ENCODE peak calls at places on chromosomes 2 and 18, in nine cellular contexts. L, V, Z, J, K, T, I, C and R are unnamed samples.

GRCh38 chr2:100625731-100626130 is 62.9 kb downstream of the PDCL3 start:
- DNase-seq in L (no peak), V (no peak), Z (no peak), J (no peak), K (no peak), T (no peak), I (no peak), C (no peak), R (no peak)

GRCh38 chr2:128438586-128438985 is 119.9 kb upstream of the HS6ST1 start:
- DNase-seq in L (peak), V (no peak), Z (no peak), J (no peak), K (no peak), T (no peak), I (no peak), C (peak), R (peak)

GRCh38 chr2:238513346-238513745 is 86.6 kb downstream of the ASB1 start:
- DNase-seq in L (peak), V (peak), Z (peak), J (no peak), K (peak), T (no peak), I (peak), C (no peak), R (no peak)

GRCh38 chr2:241154915-241155314 is 4.6 kb downstream of the PPP1R7 start:
- DNase-seq in L (no peak), V (no peak), Z (no peak), J (no peak), K (peak), T (no peak), I (no peak), C (no peak), R (no peak)

GRCh38 chr2:237687666-237688065 is 60.3 kb downstream of the LRRFIP1 start:
- DNase-seq in L (peak), V (peak), Z (no peak), J (no peak), K (peak), T (peak), I (peak), C (peak), R (peak)

GRCh38 chr2:224802407-224802806 is 86.2 kb upstream of the CCDC195 start:
- DNase-seq in L (no peak), V (peak), Z (no peak), J (no peak), K (peak), T (no peak), I (no peak), C (no peak), R (no peak)

GRCh38 chr2:183807870-183808269 is 683.6 kb downstream of the NUP35 start:
- DNase-seq in L (no peak), V (peak), Z (no peak), J (no peak), K (no peak), T (peak), I (no peak), C (no peak), R (no peak)

GRCh38 chr2:183868153-183868552 is 730.2 kb upstream of the ZNF804A start:
- DNase-seq in L (no peak), V (peak), Z (no peak), J (no peak), K (no peak), T (no peak), I (no peak), C (no peak), R (no peak)

GRCh38 chr2:233449071-233449901 is 95.0 kb downstream of the DGKD start:
- DNase-seq in L (no peak), V (peak), Z (peak), J (no peak), K (peak), T (no peak), I (no peak), C (no peak), R (no peak)

GRCh38 chr2:24972315-24972958 is 682 bp upstream of the DNAJC27 start:
- DNase-seq in L (peak), V (peak), Z (peak), J (peak), K (peak), T (no peak), I (peak), C (peak), R (peak)

GRCh38 chr2:39099820-39100728 is 20.8 kb downstream of the SOS1 start:
- DNase-seq in L (no peak), V (peak), Z (no peak), J (no peak), K (peak), T (peak), I (no peak), C (no peak), R (no peak)

GRCh38 chr18:6543330-6543908 is 128.7 kb upstream of the L3MBTL4 start:
- DNase-seq in L (no peak), V (peak), Z (no peak), J (no peak), K (peak), T (no peak), I (peak), C (no peak), R (no peak)

GRCh38 chr2:176138526-176139169 is 9.1 kb downstream of the HOXD8 start:
- DNase-seq in L (no peak), V (no peak), Z (no peak), J (no peak), K (no peak), T (no peak), I (no peak), C (no peak), R (no peak)

GRCh38 chr2:68387408-68388350 is 22.6 kb downstream of the PLEK start:
- DNase-seq in L (no peak), V (no peak), Z (no peak), J (no peak), K (peak), T (no peak), I (peak), C (no peak), R (no peak)

GRCh38 chr2:85326946-85327756 is 638 bp downstream of the TGOLN2 start:
- DNase-seq in L (peak), V (peak), Z (peak), J (peak), K (peak), T (no peak), I (peak), C (peak), R (peak)

GRCh38 chr2:36330456-36331395 is 24.9 kb upstream of the CRIM1 start:
- DNase-seq in L (no peak), V (no peak), Z (no peak), J (no peak), K (no peak), T (peak), I (no peak), C (no peak), R (no peak)

GRCh38 chr2:128379021-128380005 is 60.6 kb upstream of the HS6ST1 start:
- DNase-seq in L (no peak), V (no peak), Z (no peak), J (no peak), K (peak), T (no peak), I (no peak), C (peak), R (no peak)

GRCh38 chr2:3486047-3487027 is 33.0 kb downstream of the ADI1 start:
- DNase-seq in L (no peak), V (no peak), Z (no peak), J (no peak), K (no peak), T (no peak), I (no peak), C (no peak), R (no peak)

GRCh38 chr18:59951591-59951990 is 51.8 kb downstream of the PMAIP1 start:
- DNase-seq in L (no peak), V (peak), Z (no peak), J (no peak), K (no peak), T (peak), I (no peak), C (no peak), R (no peak)

GRCh38 chr2:227460079-227460485 is 11.9 kb upstream of the AGFG1 start:
- DNase-seq in L (no peak), V (peak), Z (no peak), J (no peak), K (peak), T (no peak), I (peak), C (no peak), R (peak)

GRCh38 chr18:36942264-36942663 is 113.3 kb downstream of the KIAA1328 start:
- DNase-seq in L (no peak), V (peak), Z (peak), J (no peak), K (peak), T (no peak), I (peak), C (no peak), R (no peak)

GRCh38 chr18:48330016-48330991 is 78.9 kb downstream of the ZBTB7C start:
- DNase-seq in L (no peak), V (peak), Z (no peak), J (no peak), K (peak), T (peak), I (no peak), C (no peak), R (no peak)
- TF ChIP-seq CTCF in L (no peak), V (no peak), Z (no peak), J (no peak), K (no peak), T (no peak), I (no peak), C (no peak), R (no peak)

GRCh38 chr2:10912796-10913445 is 1.2 kb downstream of the KCNF1 start:
- DNase-seq in L (no peak), V (no peak), Z (no peak), J (no peak), K (no peak), T (peak), I (no peak), C (no peak), R (no peak)

GRCh38 chr2:10909996-10910341 is 1.8 kb upstream of the KCNF1 start:
- DNase-seq in L (no peak), V (no peak), Z (no peak), J (no peak), K (no peak), T (peak), I (no peak), C (no peak), R (no peak)

GRCh38 chr2:10912076-10912731 is 470 bp downstream of the KCNF1 start:
- DNase-seq in L (no peak), V (no peak), Z (peak), J (no peak), K (no peak), T (no peak), I (no peak), C (no peak), R (no peak)

GRCh38 chr2:10910625-10911024 is 1.1 kb upstream of the KCNF1 start:
- DNase-seq in L (no peak), V (no peak), Z (no peak), J (no peak), K (no peak), T (no peak), I (no peak), C (no peak), R (no peak)

DNA sequence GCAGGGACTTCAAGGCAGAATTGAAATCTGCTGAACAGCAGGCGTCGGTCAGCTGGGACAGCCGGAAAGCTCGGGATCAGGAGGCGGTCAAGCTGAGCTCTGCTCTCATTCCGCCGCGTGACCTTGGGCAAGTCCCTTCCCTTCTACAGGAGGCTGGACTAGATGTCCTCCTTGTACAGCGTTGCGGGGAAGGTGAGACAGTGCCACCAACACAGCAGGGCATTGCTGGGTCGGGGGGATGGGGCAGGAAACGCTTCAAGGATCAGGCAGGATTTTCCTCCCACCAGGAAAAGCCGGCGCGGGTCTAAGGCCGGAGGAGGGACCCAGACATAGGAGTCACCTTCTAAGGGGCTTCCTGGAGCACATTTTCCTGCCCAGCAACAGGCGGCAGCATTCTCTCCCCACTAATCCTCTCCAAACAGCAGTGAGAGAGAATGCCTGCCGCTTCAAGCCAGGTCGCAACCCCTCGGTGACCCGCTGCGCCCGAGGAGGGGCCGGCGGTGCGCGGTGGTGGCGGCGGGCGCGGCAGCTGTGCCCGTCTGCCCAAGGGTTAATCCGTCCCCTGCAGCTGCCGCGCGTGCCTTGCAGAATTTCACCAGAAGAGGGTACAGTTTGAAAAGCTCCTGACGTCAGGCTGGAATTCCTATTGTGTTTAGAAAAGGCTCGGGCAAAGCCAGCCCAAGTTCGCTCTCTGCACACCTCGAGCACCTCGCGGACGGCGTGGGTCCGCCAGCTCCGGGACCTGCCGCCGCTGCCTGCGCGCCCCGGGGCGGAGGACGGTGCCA is at the start of gene KCNF1:
- DNase-seq in L (peak), V (peak), Z (peak), J (no peak), K (peak), T (peak), I (no peak), C (no peak), R (no peak)
- TF ChIP-seq CTCF in L (no peak), V (peak), Z (no peak), J (no peak), K (peak), T (peak), I (no peak), C (no peak), R (no peak)

GRCh38 chr2:31675485-31675901 is 94.8 kb upstream of the SRD5A2 start:
- DNase-seq in L (no peak), V (peak), Z (peak), J (no peak), K (no peak), T (no peak), I (no peak), C (no peak), R (no peak)
- TF ChIP-seq CTCF in L (no peak), V (peak), Z (no peak), J (no peak), K (no peak), T (peak), I (no peak), C (no peak), R (no peak)

DNA sequence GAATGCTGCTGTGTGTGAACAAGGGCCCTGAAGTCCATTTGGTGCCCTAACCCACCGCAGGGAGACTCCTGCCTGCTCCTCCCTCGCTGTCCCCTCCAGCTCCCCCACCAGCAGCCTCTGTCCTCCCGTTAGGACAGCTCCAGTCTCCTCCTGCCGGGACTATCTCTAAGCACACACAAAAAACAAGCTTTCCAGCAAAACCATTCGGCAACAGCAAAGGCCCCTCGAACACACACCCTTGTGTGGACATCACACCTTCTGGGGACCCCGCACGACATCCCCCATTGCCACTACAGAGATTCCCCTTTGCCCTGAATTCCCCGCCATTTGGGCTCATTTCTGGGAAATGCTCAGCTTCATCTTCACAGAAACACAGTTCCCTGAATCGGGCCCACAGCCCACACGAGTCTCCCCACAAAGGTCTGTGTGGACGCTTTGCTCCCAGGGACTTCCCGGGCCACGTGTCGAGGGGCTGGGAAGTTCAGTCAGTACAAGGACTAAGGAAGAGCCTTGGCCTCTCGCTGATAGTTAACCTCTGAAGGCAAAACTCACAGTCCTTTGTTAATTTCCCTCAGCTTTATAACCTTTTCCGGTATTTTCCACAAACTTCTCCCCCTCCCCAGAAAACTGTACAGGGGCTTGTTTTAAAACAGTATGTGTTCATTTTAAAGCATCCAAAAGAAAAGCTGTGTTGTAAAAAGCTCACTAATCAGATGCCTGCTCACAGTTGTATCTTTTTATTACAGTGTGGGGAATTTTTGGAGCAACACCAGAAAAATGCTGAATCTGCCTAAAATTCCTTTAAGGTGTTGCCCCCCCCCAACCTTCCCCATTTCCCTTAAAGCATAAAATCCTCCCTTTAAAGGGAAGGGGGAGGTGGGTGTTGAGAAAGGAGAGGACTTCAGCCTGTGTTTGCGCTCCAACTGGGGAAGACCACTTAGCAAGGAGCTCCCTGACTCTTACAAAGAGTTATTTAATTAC is 25.9 kb downstream of the SMAD7 start:
- DNase-seq in L (peak), V (no peak), Z (no peak), J (no peak), K (peak), T (no peak), I (no peak), C (no peak), R (no peak)
- TF ChIP-seq CTCF in L (no peak), V (no peak), Z (no peak), J (no peak), K (no peak), T (no peak), I (no peak), C (no peak), R (no peak)

GRCh38 chr18:63409301-63409700 is 13.0 kb downstream of the VPS4B start:
- DNase-seq in L (no peak), V (peak), Z (no peak), J (no peak), K (peak), T (no peak), I (no peak), C (no peak), R (no peak)
- TF ChIP-seq CTCF in L (no peak), V (no peak), Z (no peak), J (no peak), K (no peak), T (no peak), I (no peak), C (no peak), R (no peak)

DNA sequence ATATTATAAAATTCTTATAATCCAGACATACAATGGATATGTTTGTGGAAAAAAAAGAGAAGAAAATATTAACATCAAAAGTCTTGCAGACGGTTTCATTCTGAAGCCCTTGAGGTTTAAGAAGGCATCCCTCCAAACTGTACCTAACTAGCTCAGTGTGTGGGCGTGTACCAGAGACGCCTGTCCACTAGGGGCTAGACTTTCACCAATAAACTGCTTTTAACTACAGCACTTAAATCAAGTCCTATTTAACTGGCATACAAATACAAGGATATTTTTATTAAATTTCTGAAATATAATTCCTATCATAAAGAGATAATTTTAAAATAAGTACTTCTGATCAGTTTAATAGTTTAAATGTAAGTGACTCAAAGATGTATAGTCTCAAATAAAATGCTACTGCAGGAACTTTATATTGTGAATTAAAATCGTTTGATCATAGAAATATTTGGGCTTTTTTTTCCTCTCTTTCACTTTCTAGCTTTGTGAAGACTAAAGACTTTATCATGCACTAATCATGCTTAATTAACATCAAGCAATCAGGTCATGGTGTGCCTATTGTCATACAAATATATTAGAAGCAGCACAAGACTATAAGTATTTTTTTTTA is 437.7 kb downstream of the SATB2 start:
- DNase-seq in L (peak), V (peak), Z (peak), J (no peak), K (peak), T (no peak), I (no peak), C (no peak), R (no peak)
- TF ChIP-seq CTCF in L (peak), V (peak), Z (peak), J (no peak), K (peak), T (peak), I (no peak), C (no peak), R (no peak)

GRCh38 chr18:3666526-3667254 is 216.7 kb downstream of the TGIF1 start:
- DNase-seq in L (no peak), V (no peak), Z (no peak), J (no peak), K (no peak), T (no peak), I (no peak), C (no peak), R (no peak)
- TF ChIP-seq CTCF in L (no peak), V (no peak), Z (no peak), J (no peak), K (no peak), T (peak), I (no peak), C (peak), R (peak)

DNA sequence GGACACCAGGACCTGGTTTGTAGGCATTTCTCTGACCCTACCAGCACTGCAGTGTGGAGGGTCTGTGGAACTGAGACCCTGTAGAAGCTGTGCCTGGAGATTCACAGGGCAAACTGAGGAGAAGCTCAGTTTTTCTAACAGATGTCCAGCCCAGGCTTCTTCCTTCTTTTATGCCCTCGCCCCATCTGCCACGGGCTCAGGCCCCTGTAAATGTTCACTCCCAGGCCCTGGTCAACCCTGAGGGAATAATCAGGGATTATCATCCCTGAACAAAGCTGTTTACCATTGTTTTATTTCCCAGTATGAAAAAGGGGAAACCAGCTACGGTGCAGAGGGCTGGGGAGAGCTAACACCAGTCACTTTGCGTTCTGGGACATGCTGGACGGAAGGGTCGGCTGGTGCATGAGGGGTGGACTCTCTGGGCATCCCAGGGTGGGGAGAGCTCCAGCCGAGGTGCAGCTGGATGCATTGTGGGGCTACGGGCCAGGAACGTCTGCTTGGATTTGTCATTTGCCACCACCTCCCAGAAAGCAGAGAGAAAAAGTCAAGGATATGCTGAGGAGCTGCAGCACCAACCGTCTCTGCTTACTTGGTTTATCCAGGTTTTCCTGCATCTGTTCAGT is 183.8 kb downstream of the TFCP2L1 start:
- DNase-seq in L (no peak), V (no peak), Z (no peak), J (no peak), K (no peak), T (no peak), I (no peak), C (no peak), R (no peak)
- TF ChIP-seq CTCF in L (no peak), V (no peak), Z (no peak), J (no peak), K (no peak), T (no peak), I (no peak), C (no peak), R (no peak)